ENCODE peak calls at places on chromosome 9, in six cellular contexts. X, Q, U, K, M and L are unnamed samples.

GRCh38 chr9:76773051-76773450 is 8.8 kb downstream of the PCA3 start:
- DNase-seq in M (no peak), X (no peak), U (no peak), Q (peak; percentile 26), K (no peak), L (peak; percentile 61)

GRCh38 chr9:121896545-121896943 is 196.6 kb downstream of the TTLL11 start:
- DNase-seq in X (no peak), Q (no peak), U (no peak), M (no peak), K (no peak), L (no peak)

GRCh38 chr9:13221741-13222140 is 57.8 kb downstream of the MPDZ start:
- DNase-seq in U (no peak), K (no peak), M (no peak), Q (no peak), X (no peak), L (no peak)

GRCh38 chr9:69453746-69454145 is 128.7 kb downstream of the ENTREP1 start:
- DNase-seq in K (no peak), X (no peak), U (no peak), M (no peak), Q (no peak), L (no peak)

GRCh38 chr9:72383978-72384709 is 19.1 kb upstream of the ZFAND5 start:
- DNase-seq in Q (peak; percentile 82), X (no peak), U (no peak), M (peak; percentile 91), K (no peak), L (peak; percentile 98)

GRCh38 chr9:111873901-111874300 is 22.7 kb upstream of the UGCG start:
- DNase-seq in K (no peak), M (no peak), U (no peak), X (no peak), Q (peak; percentile 28), L (no peak)

GRCh38 chr9:79610019-79610760 is 38.4 kb downstream of the TLE4 start:
- DNase-seq in K (no peak), Q (no peak), M (peak; percentile 80), U (no peak), X (no peak), L (peak; percentile 84)

GRCh38 chr9:113978954-113979712 is 99.0 kb downstream of the AMBP start:
- DNase-seq in M (peak; percentile 44), X (no peak), Q (no peak), U (no peak), K (no peak), L (peak; percentile 42)

GRCh38 chr9:136242248-136242647 is 3.4 kb downstream of the QSOX2 start:
- DNase-seq in M (no peak), U (no peak), X (no peak), Q (no peak), K (no peak), L (no peak)